ENCODE peak calls at places on chromosomes 3 and 15, in four cellular contexts. Y, G, A and E are unnamed samples.

GRCh38 chr3:159260049-159260662 is 458.3 kb downstream of the MFSD1 start:
- DNase-seq in Y (peak; percentile 66), G (peak; percentile 77), A (peak; percentile 74), E (peak; percentile 76)

GRCh38 chr3:186060222-186060621 is 48.7 kb downstream of the ETV5 start:
- DNase-seq in Y (no peak), G (no peak), A (no peak), E (peak; percentile 67)

GRCh38 chr3:160143482-160143881 is 81.7 kb upstream of the C3orf80 start:
- DNase-seq in Y (no peak), G (no peak), A (no peak), E (no peak)

GRCh38 chr3:14452676-14453367 is 50.4 kb downstream of the SLC6A6 start:
- DNase-seq in Y (no peak), G (peak; percentile 98), A (peak; percentile 93), E (no peak)

GRCh38 chr3:59775106-59775505 is 725.3 kb upstream of the CFAP20DC start:
- DNase-seq in Y (no peak), G (peak; percentile 48), A (peak; percentile 33), E (no peak)

GRCh38 chr15:43241100-43241499 is 20.3 kb upstream of the EPB42 start:
- DNase-seq in Y (no peak), G (peak; percentile 32), A (no peak), E (no peak)

GRCh38 chr15:67035886-67036285 is 29.5 kb upstream of the SMAD3 start:
- DNase-seq in Y (no peak), G (peak; percentile 51), A (no peak), E (no peak)

GRCh38 chr3:186444288-186444687 is 82.3 kb upstream of the DGKG start:
- DNase-seq in Y (no peak), G (no peak), A (no peak), E (no peak)

GRCh38 chr15:69742361-69742760 is 289.7 kb downstream of the RPLP1 start:
- DNase-seq in Y (no peak), G (no peak), A (peak; percentile 42), E (no peak)

GRCh38 chr3:156433138-156433537 is 121.8 kb downstream of the SSR3 start:
- DNase-seq in Y (no peak), G (peak; percentile 28), A (no peak), E (no peak)

GRCh38 chr15:99442268-99442897 is 123.4 kb upstream of the MEF2A start:
- DNase-seq in Y (no peak), G (peak; percentile 90), A (peak; percentile 87), E (no peak)

GRCh38 chr3:127104586-127104985 is 88.3 kb upstream of the PRR23E start:
- DNase-seq in Y (no peak), G (no peak), A (no peak), E (no peak)

GRCh38 chr3:37599186-37599585 is 262.5 kb upstream of the CTDSPL start:
- DNase-seq in Y (no peak), G (no peak), A (no peak), E (no peak)

GRCh38 chr3:168705412-168705811 is 609.7 kb upstream of the GOLIM4 start:
- DNase-seq in Y (no peak), G (no peak), A (no peak), E (no peak)

GRCh38 chr3:42653560-42654330 is at the start of gene ZBTB47:
- DNase-seq in Y (no peak), G (no peak), A (peak; percentile 52), E (no peak)

GRCh38 chr3:123768480-123769359 is 115.4 kb downstream of the MYLK start:
- DNase-seq in Y (no peak), G (no peak), A (no peak), E (no peak)

GRCh38 chr15:40593588-40594428 is at the start of gene KNL1:
- DNase-seq in Y (peak; percentile 99), G (peak; percentile 90), A (peak; percentile 96), E (peak; percentile 95)

GRCh38 chr15:40595773-40596172 is 1.7 kb downstream of the KNL1 start:
- DNase-seq in Y (no peak), G (no peak), A (no peak), E (no peak)

GRCh38 chr15:40597024-40597423 is 3.0 kb downstream of the KNL1 start:
- DNase-seq in Y (no peak), G (no peak), A (no peak), E (no peak)

GRCh38 chr15:40594429-40594836 is 384 bp downstream of the KNL1 start:
- DNase-seq in Y (no peak), G (peak; percentile 16), A (peak; percentile 76), E (peak; percentile 51)

DNA sequence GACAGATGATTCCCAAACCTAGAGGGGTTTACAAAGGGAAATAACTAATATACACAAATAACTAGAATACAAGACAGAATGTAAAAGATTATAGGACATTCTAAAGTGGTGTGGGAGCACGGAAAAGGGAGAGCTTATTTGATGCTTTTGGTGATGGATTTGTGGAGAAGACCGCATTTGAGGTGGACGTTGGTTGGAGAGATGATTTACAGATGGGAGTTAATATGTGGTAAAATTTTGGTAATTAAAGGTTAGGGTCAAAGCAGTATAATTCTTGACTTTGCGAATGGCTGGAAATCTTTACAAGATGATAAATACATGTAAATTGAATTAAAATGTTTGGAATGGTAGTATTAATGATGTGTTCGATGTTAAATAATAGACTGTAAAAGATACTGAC is 1.2 kb downstream of the KNL1 start:
- DNase-seq in Y (no peak), G (no peak), A (no peak), E (no peak)
- H2AFZ ChIP-seq in Y (peak overlapping the region; percentile 88), G (no peak overlapping the region), A (no peak overlapping the region), E (peak overlapping the region; percentile 75)

GRCh38 chr3:40658305-40658704 is 133.5 kb downstream of the ZNF621 start:
- DNase-seq in Y (no peak), G (no peak), A (no peak), E (no peak)
- H3K4me3 ChIP-seq in Y (no peak overlapping the region), G (no peak overlapping the region), A (no peak overlapping the region), E (no peak overlapping the region)

GRCh38 chr3:163474766-163475165 is 1603.5 kb downstream of the SI start:
- DNase-seq in Y (no peak), G (no peak), A (no peak), E (peak; percentile 56)

GRCh38 chr3:163481738-163482137 is 1596.6 kb downstream of the SI start:
- DNase-seq in Y (no peak), G (no peak), A (no peak), E (no peak)

GRCh38 chr3:163476179-163476578 is 1602.1 kb downstream of the SI start:
- DNase-seq in Y (no peak), G (no peak), A (no peak), E (no peak)
- H2AFZ ChIP-seq in Y (no peak overlapping the region), G (no peak overlapping the region), A (no peak overlapping the region), E (no peak overlapping the region)

DNA sequence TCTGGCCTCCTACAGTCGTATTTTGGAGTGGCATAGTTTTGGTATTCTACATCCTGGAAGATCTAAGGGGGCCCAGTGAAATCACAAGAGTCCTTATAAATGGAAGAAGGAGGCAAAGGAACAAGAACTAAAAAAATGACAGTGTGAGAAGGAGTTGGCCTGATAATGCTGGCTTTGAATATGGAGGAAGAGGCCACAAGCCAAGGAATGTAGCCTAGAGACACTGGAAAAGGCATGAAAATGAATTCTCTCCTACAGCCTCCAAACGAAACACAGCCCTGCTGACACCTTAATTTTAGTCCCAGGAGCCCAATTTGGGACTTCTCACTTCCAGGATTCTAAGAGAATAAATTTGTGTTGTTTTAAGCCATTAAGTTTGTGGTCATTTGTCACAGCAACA is 54.6 kb upstream of the LIPC start:
- DNase-seq in Y (no peak), G (no peak), A (no peak), E (no peak)
- H3K4me3 ChIP-seq in Y (no peak overlapping the region), G (no peak overlapping the region), A (no peak overlapping the region), E (no peak overlapping the region)

GRCh38 chr15:84956199-84956598 is 25.5 kb upstream of the PDE8A start:
- DNase-seq in Y (no peak), G (no peak), A (no peak), E (no peak)
- H2AFZ ChIP-seq in Y (no peak overlapping the region), G (no peak overlapping the region), A (no peak overlapping the region), E (no peak overlapping the region)

DNA sequence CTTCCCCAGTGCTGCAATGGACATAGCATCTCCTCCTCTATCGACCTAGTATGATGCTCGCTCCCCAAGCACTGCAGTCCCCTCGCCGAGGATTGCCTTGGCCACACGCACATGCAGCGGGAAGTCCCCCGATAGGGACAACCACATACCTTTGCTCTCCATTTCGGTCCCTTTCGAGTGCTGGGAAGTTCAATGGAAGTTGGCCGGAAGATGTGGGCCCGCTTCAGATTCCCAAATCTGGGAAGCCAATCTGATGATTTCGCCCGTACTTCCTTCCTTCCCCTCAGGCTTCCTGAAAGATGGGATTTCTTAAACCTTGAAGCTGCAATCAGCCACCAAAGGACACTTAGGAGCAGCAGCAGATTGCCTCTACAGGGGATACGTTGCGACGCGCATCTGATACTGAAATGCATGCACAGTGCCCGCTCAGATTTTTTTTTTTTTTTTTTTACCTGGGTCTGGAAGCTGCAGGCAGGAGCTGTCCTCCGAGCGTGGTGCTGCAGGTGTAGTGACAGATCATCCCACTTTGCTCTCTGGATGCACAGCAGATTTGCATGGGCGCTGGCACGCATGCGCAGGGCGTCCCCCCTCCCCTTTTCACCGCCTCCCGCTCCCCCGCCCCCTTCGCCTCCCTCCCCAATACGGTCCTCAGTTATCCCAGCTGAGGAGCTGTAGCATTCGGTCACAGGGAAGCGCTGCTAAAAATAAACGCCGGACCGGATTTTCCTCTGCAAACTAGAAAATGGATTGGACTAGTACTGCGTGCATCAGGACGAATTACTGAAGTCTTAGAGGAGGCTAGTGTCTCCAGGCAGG is at the start of gene FGF12:
- DNase-seq in Y (peak; percentile 90), G (peak; percentile 0), A (peak; percentile 4), E (peak; percentile 96)
- H3K4me3 ChIP-seq in Y (peak within 1 kb of the TSS; percentile 24), G (no peak within 1 kb of the TSS), A (no peak within 1 kb of the TSS), E (peak within 1 kb of the TSS; percentile 59)

GRCh38 chr3:111538111-111538510 is 3.9 kb upstream of the CD96 start:
- DNase-seq in Y (no peak), G (no peak), A (no peak), E (no peak)

GRCh38 chr3:111541911-111542483 is at the start of gene CD96:
- DNase-seq in Y (no peak), G (peak; percentile 65), A (no peak), E (no peak)

GRCh38 chr3:111541391-111541790 is 606 bp upstream of the CD96 start:
- DNase-seq in Y (no peak), G (no peak), A (no peak), E (no peak)

GRCh38 chr3:111539351-111540331 is 2.4 kb upstream of the CD96 start:
- DNase-seq in Y (peak; percentile 48), G (peak; percentile 41), A (peak; percentile 64), E (peak; percentile 68)

DNA sequence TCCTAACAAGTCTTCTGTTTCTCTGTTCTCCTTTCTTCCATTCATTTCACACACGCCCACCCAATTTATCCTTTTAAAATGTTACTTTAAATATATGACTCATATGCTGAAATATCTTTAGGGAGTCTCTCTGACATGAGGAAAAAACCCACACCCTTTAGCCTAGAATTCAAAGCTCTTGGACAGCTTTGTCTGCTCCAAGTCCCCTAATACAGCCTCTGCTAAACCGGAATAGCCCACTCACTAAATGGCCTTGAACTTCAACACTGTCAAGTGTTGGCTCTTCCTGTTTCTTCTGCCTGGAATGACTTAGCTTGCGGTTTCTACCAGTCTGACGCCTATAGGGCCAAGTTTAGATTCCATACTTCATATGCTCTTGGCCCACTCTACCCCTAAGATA is 3.3 kb upstream of the CD96 start:
- DNase-seq in Y (no peak), G (peak; percentile 72), A (peak; percentile 89), E (no peak)
- H2AFZ ChIP-seq in Y (no peak overlapping the region), G (peak overlapping the region; percentile 68), A (no peak overlapping the region), E (no peak overlapping the region)

GRCh38 chr3:150970665-150971327 is 1.7 kb downstream of the CLRN1 start:
- DNase-seq in Y (no peak), G (peak; percentile 69), A (peak; percentile 64), E (no peak)
- H3K4me3 ChIP-seq in Y (no peak overlapping the region), G (no peak overlapping the region), A (no peak overlapping the region), E (no peak overlapping the region)